ENCODE peak calls at places on chromosomes 16 and 17, in eight cellular contexts. One of them, this sample, is unnamed.
A peak's percentile ranks its signal among the peaks of the same experiment; 100 is the strongest.

GRCh38 chr17:37488009-37488604 is 1.6 kb upstream of the DUSP14 start:
- DNase-seq in mammary epithelial cell: peak; percentile 86
- DNase-seq in uterus: no peak
- DNase-seq in CD4-positive, alpha-beta T cell: no peak
- DNase-seq in heart left ventricle: no peak
- DNase-seq in GM23338: peak; percentile 72
- DNase-seq in neural progenitor cell: peak; percentile 45
- DNase-seq in esophagus squamous epithelium: no peak
- DNase-seq in this sample: peak; percentile 38

GRCh38 chr17:55212880-55213279 is 51.9 kb upstream of the HLF start:
- DNase-seq in mammary epithelial cell: no peak
- DNase-seq in uterus: no peak
- DNase-seq in CD4-positive, alpha-beta T cell: no peak
- DNase-seq in heart left ventricle: no peak
- DNase-seq in GM23338: no peak
- DNase-seq in neural progenitor cell: no peak
- DNase-seq in esophagus squamous epithelium: no peak
- DNase-seq in this sample: no peak

GRCh38 chr16:50390914-50391700 is 22.3 kb upstream of the BRD7 start:
- DNase-seq in mammary epithelial cell: no peak
- DNase-seq in uterus: no peak
- DNase-seq in CD4-positive, alpha-beta T cell: no peak
- DNase-seq in heart left ventricle: no peak
- DNase-seq in GM23338: no peak
- DNase-seq in neural progenitor cell: peak; percentile 69
- DNase-seq in esophagus squamous epithelium: no peak
- DNase-seq in this sample: no peak

GRCh38 chr17:81465912-81466311 is 46.7 kb downstream of the ACTG1 start:
- DNase-seq in mammary epithelial cell: no peak
- DNase-seq in uterus: no peak
- DNase-seq in CD4-positive, alpha-beta T cell: no peak
- DNase-seq in heart left ventricle: no peak
- DNase-seq in GM23338: no peak
- DNase-seq in neural progenitor cell: no peak
- DNase-seq in esophagus squamous epithelium: no peak
- DNase-seq in this sample: no peak

GRCh38 chr16:20740007-20740883 is 1.4 kb downstream of the THUMPD1 start:
- DNase-seq in mammary epithelial cell: peak; percentile 42
- DNase-seq in uterus: no peak
- DNase-seq in CD4-positive, alpha-beta T cell: no peak
- DNase-seq in heart left ventricle: no peak
- DNase-seq in GM23338: peak; percentile 15
- DNase-seq in neural progenitor cell: no peak
- DNase-seq in esophagus squamous epithelium: no peak
- DNase-seq in this sample: no peak

GRCh38 chr16:5615868-5616642 is 518.5 kb upstream of the EEF2KMT start:
- DNase-seq in mammary epithelial cell: no peak
- DNase-seq in uterus: no peak
- DNase-seq in CD4-positive, alpha-beta T cell: no peak
- DNase-seq in heart left ventricle: peak; percentile 47
- DNase-seq in GM23338: peak; percentile 88
- DNase-seq in neural progenitor cell: peak; percentile 92
- DNase-seq in esophagus squamous epithelium: no peak
- DNase-seq in this sample: peak; percentile 28

GRCh38 chr16:81945665-81946064 is 65.6 kb downstream of the SDR42E1 start:
- DNase-seq in mammary epithelial cell: no peak
- DNase-seq in uterus: no peak
- DNase-seq in CD4-positive, alpha-beta T cell: no peak
- DNase-seq in heart left ventricle: no peak
- DNase-seq in GM23338: no peak
- DNase-seq in neural progenitor cell: no peak
- DNase-seq in esophagus squamous epithelium: no peak
- DNase-seq in this sample: no peak

GRCh38 chr16:73187163-73187562 is 139.2 kb upstream of the ZFHX3 start:
- DNase-seq in mammary epithelial cell: no peak
- DNase-seq in uterus: no peak
- DNase-seq in CD4-positive, alpha-beta T cell: no peak
- DNase-seq in heart left ventricle: no peak
- DNase-seq in GM23338: no peak
- DNase-seq in neural progenitor cell: no peak
- DNase-seq in esophagus squamous epithelium: no peak
- DNase-seq in this sample: no peak

GRCh38 chr17:78316867-78317816 is 42.7 kb downstream of the SOCS3 start:
- DNase-seq in mammary epithelial cell: no peak
- DNase-seq in uterus: no peak
- DNase-seq in CD4-positive, alpha-beta T cell: no peak
- DNase-seq in heart left ventricle: no peak
- DNase-seq in GM23338: peak; percentile 93
- DNase-seq in neural progenitor cell: peak; percentile 53
- DNase-seq in esophagus squamous epithelium: no peak
- DNase-seq in this sample: no peak

GRCh38 chr17:688100-688989 is 26.3 kb downstream of the VPS53 start:
- DNase-seq in mammary epithelial cell: no peak
- DNase-seq in uterus: no peak
- DNase-seq in CD4-positive, alpha-beta T cell: no peak
- DNase-seq in heart left ventricle: no peak
- DNase-seq in GM23338: peak; percentile 67
- DNase-seq in neural progenitor cell: peak; percentile 56
- DNase-seq in esophagus squamous epithelium: no peak
- DNase-seq in this sample: no peak

GRCh38 chr16:2482181-2483107 is 7.5 kb downstream of the TBC1D24 start:
- DNase-seq in mammary epithelial cell: peak; percentile 43
- DNase-seq in uterus: peak; percentile 63
- DNase-seq in CD4-positive, alpha-beta T cell: no peak
- DNase-seq in heart left ventricle: peak; percentile 68
- DNase-seq in GM23338: no peak
- DNase-seq in neural progenitor cell: no peak
- DNase-seq in esophagus squamous epithelium: no peak
- DNase-seq in this sample: no peak

GRCh38 chr16:25922438-25922837 is 230.7 kb downstream of the HS3ST4 start:
- DNase-seq in mammary epithelial cell: no peak
- DNase-seq in uterus: no peak
- DNase-seq in CD4-positive, alpha-beta T cell: no peak
- DNase-seq in heart left ventricle: no peak
- DNase-seq in GM23338: no peak
- DNase-seq in neural progenitor cell: no peak
- DNase-seq in esophagus squamous epithelium: no peak
- DNase-seq in this sample: no peak

GRCh38 chr16:27792486-27793275 is 242.7 kb downstream of the KATNIP start:
- DNase-seq in mammary epithelial cell: no peak
- DNase-seq in uterus: no peak
- DNase-seq in CD4-positive, alpha-beta T cell: no peak
- DNase-seq in heart left ventricle: no peak
- DNase-seq in GM23338: no peak
- DNase-seq in neural progenitor cell: no peak
- DNase-seq in esophagus squamous epithelium: no peak
- DNase-seq in this sample: no peak

GRCh38 chr17:62974788-62975586 is 9.0 kb downstream of the TANC2 start:
- DNase-seq in mammary epithelial cell: no peak
- DNase-seq in uterus: no peak
- DNase-seq in CD4-positive, alpha-beta T cell: no peak
- DNase-seq in heart left ventricle: no peak
- DNase-seq in GM23338: no peak
- DNase-seq in neural progenitor cell: no peak
- DNase-seq in esophagus squamous epithelium: no peak
- DNase-seq in this sample: no peak

GRCh38 chr16:17460890-17461289 is 9.9 kb downstream of the XYLT1 start:
- DNase-seq in mammary epithelial cell: no peak
- DNase-seq in uterus: no peak
- DNase-seq in CD4-positive, alpha-beta T cell: no peak
- DNase-seq in heart left ventricle: no peak
- DNase-seq in GM23338: no peak
- DNase-seq in neural progenitor cell: no peak
- DNase-seq in esophagus squamous epithelium: no peak
- DNase-seq in this sample: no peak

GRCh38 chr16:13958438-13958837 is 38.5 kb downstream of the ERCC4 start:
- DNase-seq in mammary epithelial cell: no peak
- DNase-seq in uterus: no peak
- DNase-seq in CD4-positive, alpha-beta T cell: no peak
- DNase-seq in heart left ventricle: no peak
- DNase-seq in GM23338: no peak
- DNase-seq in neural progenitor cell: no peak
- DNase-seq in esophagus squamous epithelium: no peak
- DNase-seq in this sample: no peak

GRCh38 chr16:49756971-49757743 is 98.8 kb downstream of the ZNF423 start:
- DNase-seq in mammary epithelial cell: no peak
- DNase-seq in uterus: no peak
- DNase-seq in CD4-positive, alpha-beta T cell: no peak
- DNase-seq in heart left ventricle: no peak
- DNase-seq in GM23338: no peak
- DNase-seq in neural progenitor cell: no peak
- DNase-seq in esophagus squamous epithelium: no peak
- DNase-seq in this sample: no peak

GRCh38 chr16:31092330-31092729 is 2.3 kb downstream of the VKORC1 start:
- DNase-seq in mammary epithelial cell: no peak
- DNase-seq in uterus: no peak
- DNase-seq in CD4-positive, alpha-beta T cell: no peak
- DNase-seq in heart left ventricle: no peak
- DNase-seq in GM23338: no peak
- DNase-seq in neural progenitor cell: no peak
- DNase-seq in esophagus squamous epithelium: no peak
- DNase-seq in this sample: no peak

GRCh38 chr16:17238285-17239028 is 232.3 kb downstream of the XYLT1 start:
- DNase-seq in mammary epithelial cell: no peak
- DNase-seq in uterus: no peak
- DNase-seq in CD4-positive, alpha-beta T cell: no peak
- DNase-seq in heart left ventricle: no peak
- DNase-seq in GM23338: no peak
- DNase-seq in neural progenitor cell: no peak
- DNase-seq in esophagus squamous epithelium: no peak
- DNase-seq in this sample: no peak

GRCh38 chr16:53922805-53923645 is 219.1 kb downstream of the FTO start:
- DNase-seq in mammary epithelial cell: no peak
- DNase-seq in uterus: no peak
- DNase-seq in CD4-positive, alpha-beta T cell: no peak
- DNase-seq in heart left ventricle: no peak
- DNase-seq in GM23338: no peak
- DNase-seq in neural progenitor cell: no peak
- DNase-seq in esophagus squamous epithelium: no peak
- DNase-seq in this sample: no peak
- H3K27ac ChIP-seq in mammary epithelial cell: no peak overlapping the region
- H3K27ac ChIP-seq in uterus: no peak overlapping the region
- H3K27ac ChIP-seq in CD4-positive, alpha-beta T cell: no peak overlapping the region
- H3K27ac ChIP-seq in heart left ventricle: no peak overlapping the region
- H3K27ac ChIP-seq in GM23338: no peak overlapping the region
- H3K27ac ChIP-seq in neural progenitor cell: peak overlapping the region; percentile 33
- H3K27ac ChIP-seq in esophagus squamous epithelium: no peak overlapping the region
- H3K27ac ChIP-seq in this sample: no peak overlapping the region

GRCh38 chr17:75832164-75832651 is 12.0 kb downstream of the UNC13D start:
- DNase-seq in mammary epithelial cell: peak; percentile 55
- DNase-seq in uterus: peak; percentile 48
- DNase-seq in CD4-positive, alpha-beta T cell: no peak
- DNase-seq in heart left ventricle: no peak
- DNase-seq in GM23338: no peak
- DNase-seq in neural progenitor cell: no peak
- DNase-seq in esophagus squamous epithelium: no peak
- DNase-seq in this sample: no peak
- H3K27ac ChIP-seq in mammary epithelial cell: no peak overlapping the region
- H3K27ac ChIP-seq in uterus: peak overlapping the region; percentile 22
- H3K27ac ChIP-seq in CD4-positive, alpha-beta T cell: peak overlapping the region; percentile 75
- H3K27ac ChIP-seq in heart left ventricle: peak overlapping the region; percentile 50
- H3K27ac ChIP-seq in GM23338: peak overlapping the region; percentile 65
- H3K27ac ChIP-seq in neural progenitor cell: no peak overlapping the region
- H3K27ac ChIP-seq in esophagus squamous epithelium: peak overlapping the region; percentile 22
- H3K27ac ChIP-seq in this sample: peak overlapping the region; percentile 37

GRCh38 chr17:9899280-9900018 is 5.6 kb downstream of the RCVRN start:
- DNase-seq in mammary epithelial cell: no peak
- DNase-seq in uterus: peak; percentile 87
- DNase-seq in CD4-positive, alpha-beta T cell: no peak
- DNase-seq in heart left ventricle: no peak
- DNase-seq in GM23338: no peak
- DNase-seq in neural progenitor cell: no peak
- DNase-seq in esophagus squamous epithelium: no peak
- DNase-seq in this sample: no peak
- H3K27ac ChIP-seq in mammary epithelial cell: no peak overlapping the region
- H3K27ac ChIP-seq in uterus: peak overlapping the region; percentile 70
- H3K27ac ChIP-seq in CD4-positive, alpha-beta T cell: no peak overlapping the region
- H3K27ac ChIP-seq in heart left ventricle: no peak overlapping the region
- H3K27ac ChIP-seq in GM23338: no peak overlapping the region
- H3K27ac ChIP-seq in neural progenitor cell: no peak overlapping the region
- H3K27ac ChIP-seq in esophagus squamous epithelium: no peak overlapping the region
- H3K27ac ChIP-seq in this sample: no peak overlapping the region

GRCh38 chr17:57915980-57916757 is 39.0 kb downstream of the CUEDC1 start:
- DNase-seq in mammary epithelial cell: no peak
- DNase-seq in uterus: no peak
- DNase-seq in CD4-positive, alpha-beta T cell: no peak
- DNase-seq in heart left ventricle: no peak
- DNase-seq in GM23338: peak; percentile 83
- DNase-seq in neural progenitor cell: peak; percentile 94
- DNase-seq in esophagus squamous epithelium: no peak
- DNase-seq in this sample: no peak

GRCh38 chr17:57913576-57914273 is 41.5 kb downstream of the CUEDC1 start:
- DNase-seq in mammary epithelial cell: no peak
- DNase-seq in uterus: no peak
- DNase-seq in CD4-positive, alpha-beta T cell: no peak
- DNase-seq in heart left ventricle: no peak
- DNase-seq in GM23338: no peak
- DNase-seq in neural progenitor cell: no peak
- DNase-seq in esophagus squamous epithelium: no peak
- DNase-seq in this sample: no peak

GRCh38 chr17:57911834-57912673 is 43.2 kb downstream of the CUEDC1 start:
- DNase-seq in mammary epithelial cell: peak; percentile 82
- DNase-seq in uterus: peak; percentile 88
- DNase-seq in CD4-positive, alpha-beta T cell: no peak
- DNase-seq in heart left ventricle: peak; percentile 98
- DNase-seq in GM23338: peak; percentile 41
- DNase-seq in neural progenitor cell: peak; percentile 93
- DNase-seq in esophagus squamous epithelium: no peak
- DNase-seq in this sample: peak; percentile 92

GRCh38 chr17:57915532-57915931 is 39.7 kb downstream of the CUEDC1 start:
- DNase-seq in mammary epithelial cell: no peak
- DNase-seq in uterus: no peak
- DNase-seq in CD4-positive, alpha-beta T cell: no peak
- DNase-seq in heart left ventricle: peak; percentile 56
- DNase-seq in GM23338: no peak
- DNase-seq in neural progenitor cell: peak; percentile 42
- DNase-seq in esophagus squamous epithelium: no peak
- DNase-seq in this sample: peak; percentile 45

DNA sequence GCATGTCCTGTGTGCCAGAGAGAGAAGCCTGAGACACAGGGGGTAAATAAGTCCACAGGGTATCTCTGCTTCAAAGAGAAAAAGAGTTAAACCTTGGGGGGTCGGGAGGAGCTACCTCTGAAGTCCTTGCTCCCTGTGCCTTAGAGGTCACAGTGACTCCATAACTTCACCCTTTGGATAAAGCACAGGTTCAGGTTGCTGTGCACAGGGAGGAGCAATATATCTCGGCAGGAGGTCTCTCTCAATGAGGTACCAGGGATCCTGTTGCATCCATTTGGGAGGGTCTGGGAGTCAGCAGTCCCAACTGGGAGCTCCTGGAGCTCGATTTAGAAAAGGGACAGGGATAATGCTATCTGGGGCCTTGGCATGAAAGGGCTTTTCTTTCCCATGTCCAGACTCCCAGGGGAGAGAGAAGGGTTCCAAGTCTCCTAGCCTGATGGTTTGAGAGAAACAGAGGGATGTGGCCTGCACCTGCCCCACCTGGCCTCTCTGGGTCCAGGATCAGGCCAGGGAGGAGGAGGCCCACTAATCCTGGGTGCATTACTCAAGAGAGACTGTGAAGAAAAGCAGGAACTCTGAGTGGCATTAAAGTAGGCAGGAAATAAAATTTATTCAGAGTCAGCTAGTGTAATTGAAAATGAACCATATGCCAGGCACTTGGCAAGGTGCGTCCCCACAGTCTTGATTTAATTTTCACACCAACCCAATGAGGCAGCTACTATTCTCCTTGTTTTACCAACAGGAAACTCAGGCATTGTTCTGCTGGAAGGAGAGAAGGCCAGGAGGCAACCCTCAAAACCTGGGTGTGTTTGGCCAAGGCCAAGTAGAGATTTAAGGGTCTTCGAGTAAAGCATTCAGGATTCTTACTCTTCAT is 40.7 kb downstream of the CUEDC1 start:
- DNase-seq in mammary epithelial cell: no peak
- DNase-seq in uterus: no peak
- DNase-seq in CD4-positive, alpha-beta T cell: no peak
- DNase-seq in heart left ventricle: no peak
- DNase-seq in GM23338: no peak
- DNase-seq in neural progenitor cell: no peak
- DNase-seq in esophagus squamous epithelium: no peak
- DNase-seq in this sample: no peak
- H3K27ac ChIP-seq in mammary epithelial cell: no peak overlapping the region
- H3K27ac ChIP-seq in uterus: peak overlapping the region; percentile 57
- H3K27ac ChIP-seq in CD4-positive, alpha-beta T cell: no peak overlapping the region
- H3K27ac ChIP-seq in heart left ventricle: peak overlapping the region; percentile 44
- H3K27ac ChIP-seq in GM23338: no peak overlapping the region
- H3K27ac ChIP-seq in neural progenitor cell: no peak overlapping the region
- H3K27ac ChIP-seq in esophagus squamous epithelium: peak overlapping the region; percentile 29
- H3K27ac ChIP-seq in this sample: peak overlapping the region; percentile 54

This sample was measured in heart right ventricle.